ENCODE peak calls at places on chromosomes 1 and 21, in eight cellular contexts. W, L, H, I, K, D, R and S are unnamed samples.

GRCh38 chr1:61952675-61953074 is 210.4 kb downstream of the PATJ start:
- DNase-seq in W (no peak), L (no peak), H (no peak), I (no peak), K (no peak), D (no peak), R (no peak), S (no peak)

GRCh38 chr21:42257091-42257760 is 38.3 kb downstream of the ABCG1 start:
- DNase-seq in W (no peak), L (no peak), H (no peak), I (no peak), K (no peak), D (no peak), R (no peak), S (no peak)

GRCh38 chr21:45979141-45979631 is 2.4 kb upstream of the COL6A1 start:
- DNase-seq in W (no peak), L (peak; percentile 29), H (peak; percentile 69), I (no peak), K (peak; percentile 75), D (no peak), R (no peak), S (no peak)

GRCh38 chr1:10625076-10625475 is 150.3 kb downstream of the PEX14 start:
- DNase-seq in W (no peak), L (no peak), H (no peak), I (no peak), K (no peak), D (no peak), R (no peak), S (no peak)

GRCh38 chr1:224804220-224804619 is 125.3 kb upstream of the DNAH14 start:
- DNase-seq in W (no peak), L (no peak), H (no peak), I (no peak), K (no peak), D (no peak), R (no peak), S (no peak)

GRCh38 chr1:25743164-25744139 is 56.5 kb upstream of the SELENON start:
- DNase-seq in W (no peak), L (peak; percentile 23), H (peak; percentile 96), I (peak; percentile 69), K (peak; percentile 89), D (no peak), R (no peak), S (no peak)

GRCh38 chr1:3069491-3070303 is 694 bp downstream of the PRDM16 start:
- DNase-seq in W (peak; percentile 28), L (peak; percentile 62), H (peak; percentile 75), I (peak; percentile 50), K (peak; percentile 25), D (no peak), R (peak; percentile 65), S (no peak)

GRCh38 chr1:246091477-246091876 is 415.6 kb downstream of the SMYD3 start:
- DNase-seq in W (peak; percentile 4), L (no peak), H (no peak), I (no peak), K (peak; percentile 47), D (no peak), R (no peak), S (no peak)

GRCh38 chr1:216932424-216932823 is 209.2 kb upstream of the ESRRG start:
- DNase-seq in W (no peak), L (no peak), H (no peak), I (no peak), K (no peak), D (no peak), R (no peak), S (no peak)

GRCh38 chr1:160260436-160261382 is 1.6 kb downstream of the DCAF8 start:
- DNase-seq in W (peak; percentile 92), L (peak; percentile 26), H (no peak), I (peak; percentile 74), K (peak; percentile 93), D (peak; percentile 68), R (no peak), S (no peak)

GRCh38 chr21:33029512-33029921 is 3.8 kb downstream of the OLIG2 start:
- DNase-seq in W (no peak), L (no peak), H (no peak), I (no peak), K (no peak), D (no peak), R (no peak), S (no peak)

GRCh38 chr1:154629160-154630073 is 21.4 kb upstream of the ADAR start:
- DNase-seq in W (no peak), L (no peak), H (no peak), I (no peak), K (no peak), D (no peak), R (no peak), S (no peak)

GRCh38 chr1:167630568-167631385 is 745 bp downstream of the RCSD1 start:
- DNase-seq in W (no peak), L (no peak), H (no peak), I (no peak), K (no peak), D (no peak), R (peak; percentile 61), S (no peak)

GRCh38 chr1:228393268-228393699 is 13.4 kb downstream of the TRIM11 start:
- DNase-seq in W (no peak), L (no peak), H (peak; percentile 80), I (peak; percentile 74), K (peak; percentile 76), D (peak; percentile 32), R (no peak), S (no peak)

GRCh38 chr1:6208723-6209660 is 3.1 kb downstream of the RNF207 start:
- DNase-seq in W (no peak), L (peak; percentile 69), H (peak; percentile 79), I (no peak), K (peak; percentile 50), D (no peak), R (peak; percentile 80), S (peak; percentile 78)
- TF ChIP-seq CTCF in W (peak; percentile 62), L (peak; percentile 43), H (peak; percentile 27), I (peak; percentile 41), K (no peak), D (peak; percentile 54), R (peak; percentile 64), S (peak; percentile 24)

GRCh38 chr1:37391181-37391949 is 83.0 kb upstream of the ZC3H12A start:
- DNase-seq in W (no peak), L (no peak), H (no peak), I (no peak), K (no peak), D (no peak), R (no peak), S (no peak)
- TF ChIP-seq CTCF in W (no peak), L (no peak), H (no peak), I (peak; percentile 28), K (peak; percentile 5), D (peak; percentile 23), R (no peak), S (no peak)

GRCh38 chr1:63799810-63800209 is 26.0 kb downstream of the ROR1 start:
- DNase-seq in W (no peak), L (no peak), H (no peak), I (no peak), K (peak; percentile 88), D (no peak), R (no peak), S (no peak)

GRCh38 chr1:63807063-63807462 is 33.2 kb downstream of the ROR1 start:
- DNase-seq in W (no peak), L (no peak), H (no peak), I (no peak), K (no peak), D (no peak), R (no peak), S (no peak)

GRCh38 chr1:63802109-63802508 is 28.3 kb downstream of the ROR1 start:
- DNase-seq in W (no peak), L (no peak), H (no peak), I (no peak), K (no peak), D (no peak), R (no peak), S (no peak)

GRCh38 chr1:63799324-63799723 is 25.5 kb downstream of the ROR1 start:
- DNase-seq in W (no peak), L (no peak), H (no peak), I (no peak), K (peak; percentile 62), D (no peak), R (no peak), S (no peak)

DNA sequence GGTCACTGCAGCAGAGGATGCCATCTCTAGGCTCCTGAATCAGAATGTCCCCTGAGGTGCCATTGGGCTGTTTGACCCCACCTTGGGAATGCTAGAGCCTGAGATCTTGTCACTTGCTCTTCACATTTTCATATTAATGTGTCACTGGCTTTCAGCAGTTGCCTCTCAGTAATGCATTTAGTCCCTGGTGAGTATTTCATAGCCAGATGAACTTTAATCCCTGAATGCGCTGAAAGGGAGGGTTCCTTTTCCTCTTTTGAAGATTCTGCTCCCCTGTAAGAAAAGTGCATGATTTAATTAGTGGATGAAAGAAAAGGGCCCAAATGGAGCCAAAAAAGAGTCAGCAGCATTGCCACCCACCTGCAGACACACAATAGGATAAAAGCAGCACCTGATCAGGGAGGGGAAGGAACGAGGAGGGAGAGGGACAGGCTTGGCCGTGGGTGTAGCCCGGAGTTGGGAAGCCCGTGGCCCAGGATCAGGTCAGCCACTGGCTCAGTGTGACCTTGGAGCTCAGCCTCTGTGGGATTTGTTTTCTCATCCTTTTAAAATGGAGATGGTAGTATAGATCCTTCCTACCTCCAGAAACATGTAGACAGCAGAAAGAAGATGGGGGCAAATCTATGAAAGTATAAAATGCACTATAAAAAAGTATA is 31.1 kb downstream of the ROR1 start:
- DNase-seq in W (no peak), L (no peak), H (no peak), I (no peak), K (no peak), D (no peak), R (no peak), S (no peak)
- TF ChIP-seq CTCF in W (no peak), L (no peak), H (no peak), I (no peak), K (no peak), D (no peak), R (no peak), S (no peak)

GRCh38 chr1:88061106-88061829 is 622.8 kb upstream of the PKN2 start:
- DNase-seq in W (peak; percentile 45), L (peak; percentile 35), H (no peak), I (peak; percentile 57), K (peak; percentile 75), D (peak; percentile 20), R (peak; percentile 10), S (peak; percentile 15)

GRCh38 chr1:88060112-88060673 is 623.9 kb upstream of the PKN2 start:
- DNase-seq in W (no peak), L (no peak), H (no peak), I (no peak), K (no peak), D (no peak), R (no peak), S (no peak)

GRCh38 chr1:88063605-88064004 is 620.5 kb upstream of the PKN2 start:
- DNase-seq in W (no peak), L (no peak), H (no peak), I (no peak), K (peak; percentile 59), D (no peak), R (no peak), S (no peak)

GRCh38 chr1:88062650-88063153 is 621.4 kb upstream of the PKN2 start:
- DNase-seq in W (no peak), L (no peak), H (no peak), I (no peak), K (no peak), D (no peak), R (no peak), S (no peak)

DNA sequence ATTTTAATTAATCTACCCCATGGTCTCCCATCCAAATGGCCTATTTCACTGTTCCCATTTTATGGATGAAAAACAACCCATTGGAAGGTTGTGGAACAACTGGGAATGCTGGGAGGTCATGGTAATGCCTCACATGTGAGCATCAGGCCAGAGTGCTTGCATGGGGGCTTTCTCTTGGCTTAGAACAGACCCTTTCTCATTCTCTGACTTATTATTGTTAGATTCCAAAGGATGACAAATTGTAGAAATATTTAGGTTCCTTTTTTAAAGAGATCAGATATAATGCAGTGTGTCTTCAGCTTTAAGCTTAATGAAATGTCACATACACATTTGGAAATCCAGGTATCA is 622.3 kb upstream of the PKN2 start:
- DNase-seq in W (no peak), L (no peak), H (no peak), I (no peak), K (no peak), D (no peak), R (no peak), S (no peak)
- TF ChIP-seq CTCF in W (no peak), L (peak; percentile 7), H (no peak), I (no peak), K (no peak), D (no peak), R (no peak), S (no peak)